ENCODE peak calls at places on chromosomes 16 and 17, in four cellular contexts. B is A549, L is HCT116, P is SK-N-SH. Z is an unnamed sample.
A peak's percentile ranks its signal among the peaks of the same experiment; 100 is the strongest.

GRCh38 chr17:73690581-73691135 is 46.4 kb upstream of the SDK2 start:
- DNase-seq in B (peak; percentile 22), L (no peak), P (peak; percentile 47), Z (peak; percentile 54)

GRCh38 chr17:17042851-17043667 is 802 bp downstream of the MPRIP start:
- DNase-seq in B (no peak), L (no peak), P (no peak), Z (no peak)

GRCh38 chr17:80187090-80187489 is 17.3 kb downstream of the CARD14 start:
- DNase-seq in B (peak; percentile 58), L (no peak), P (no peak), Z (no peak)

GRCh38 chr17:18916816-18917496 is 35.0 kb upstream of the SLC5A10 start:
- DNase-seq in B (no peak), L (no peak), P (no peak), Z (no peak)

GRCh38 chr17:81373536-81374160 is 21.6 kb upstream of the BAHCC1 start:
- DNase-seq in B (no peak), L (no peak), P (no peak), Z (no peak)

GRCh38 chr17:31371511-31372097 is 19.9 kb upstream of the RAB11FIP4 start:
- DNase-seq in B (no peak), L (no peak), P (no peak), Z (no peak)

GRCh38 chr17:59356543-59357218 is 25.2 kb downstream of the YPEL2 start:
- DNase-seq in B (no peak), L (no peak), P (no peak), Z (no peak)

GRCh38 chr17:47218896-47219430 is 9.8 kb downstream of the MYL4 start:
- DNase-seq in B (no peak), L (no peak), P (peak; percentile 42), Z (no peak)

GRCh38 chr16:56606071-56606687 is 2.2 kb upstream of the MT2A start:
- DNase-seq in B (peak; percentile 51), L (peak; percentile 48), P (no peak), Z (no peak)

GRCh38 chr17:52824542-52824941 is 666.0 kb upstream of the CA10 start:
- DNase-seq in B (no peak), L (no peak), P (no peak), Z (no peak)
- TF ChIP-seq MAX in B (no peak), L (no peak), P (no peak), Z (no peak)

GRCh38 chr17:75380315-75380714 is 25.2 kb downstream of the GRB2 start:
- DNase-seq in B (no peak), L (no peak), P (no peak), Z (no peak)
- TF ChIP-seq MAX in B (no peak), L (no peak), P (no peak), Z (no peak)

GRCh38 chr17:1470774-1471462 is 14.9 kb upstream of the CRK start:
- DNase-seq in B (no peak), L (no peak), P (no peak), Z (no peak)

GRCh38 chr17:1469231-1469852 is 13.3 kb upstream of the CRK start:
- DNase-seq in B (peak; percentile 97), L (no peak), P (no peak), Z (no peak)

GRCh38 chr17:1471490-1471889 is 15.5 kb upstream of the CRK start:
- DNase-seq in B (no peak), L (no peak), P (no peak), Z (no peak)

GRCh38 chr17:1471931-1472727 is 16.1 kb upstream of the CRK start:
- DNase-seq in B (no peak), L (no peak), P (no peak), Z (no peak)

GRCh38 chr17:1470071-1470773 is 14.2 kb upstream of the CRK start:
- DNase-seq in B (no peak), L (no peak), P (no peak), Z (no peak)
- TF ChIP-seq MAX in B (no peak), L (no peak), P (no peak), Z (no peak)

GRCh38 chr17:42618442-42619150 is 9.1 kb downstream of the TUBG1 start:
- DNase-seq in B (peak; percentile 58), L (no peak), P (peak; percentile 55), Z (peak; percentile 70)
- TF ChIP-seq MAX in B (peak; percentile 41), L (no peak), P (no peak), Z (no peak)